ENCODE peak calls at places on chromosomes 6 and 20, in four cellular contexts. One of them, this sample, is unnamed.

GRCh38 chr20:19895761-19896160 is 121.4 kb upstream of the NAA20 start:
- DNase-seq in stimulated activated CD8-positive, alpha-beta memory T cell treated with anti-CD3 and anti-CD28 coated beads, Interleukin-2, amount 100 ng/mL, for 1 hour: no peak
- DNase-seq in NCI-H460: no peak
- DNase-seq in HFFc6: no peak
- DNase-seq in this sample: no peak

GRCh38 chr6:108660251-108660650 is 99.5 kb downstream of the FOXO3 start:
- DNase-seq in NCI-H460: no peak
- DNase-seq in stimulated activated CD8-positive, alpha-beta memory T cell treated with anti-CD3 and anti-CD28 coated beads, Interleukin-2, amount 100 ng/mL, for 1 hour: no peak
- DNase-seq in HFFc6: no peak
- DNase-seq in this sample: no peak

GRCh38 chr6:6749791-6750434 is 161.4 kb downstream of the LY86 start:
- DNase-seq in NCI-H460: peak
- DNase-seq in HFFc6: peak
- DNase-seq in stimulated activated CD8-positive, alpha-beta memory T cell treated with anti-CD3 and anti-CD28 coated beads, Interleukin-2, amount 100 ng/mL, for 1 hour: no peak
- DNase-seq in this sample: no peak

GRCh38 chr20:51739722-51740249 is 28.4 kb downstream of the ATP9A start:
- DNase-seq in HFFc6: no peak
- DNase-seq in stimulated activated CD8-positive, alpha-beta memory T cell treated with anti-CD3 and anti-CD28 coated beads, Interleukin-2, amount 100 ng/mL, for 1 hour: no peak
- DNase-seq in NCI-H460: no peak
- DNase-seq in this sample: no peak

GRCh38 chr20:32382102-32382950 is 24.2 kb downstream of the ASXL1 start:
- DNase-seq in NCI-H460: no peak
- DNase-seq in HFFc6: no peak
- DNase-seq in stimulated activated CD8-positive, alpha-beta memory T cell treated with anti-CD3 and anti-CD28 coated beads, Interleukin-2, amount 100 ng/mL, for 1 hour: no peak
- DNase-seq in this sample: no peak

GRCh38 chr6:16136086-16136485 is 7.2 kb downstream of the MYLIP start:
- DNase-seq in HFFc6: no peak
- DNase-seq in NCI-H460: no peak
- DNase-seq in stimulated activated CD8-positive, alpha-beta memory T cell treated with anti-CD3 and anti-CD28 coated beads, Interleukin-2, amount 100 ng/mL, for 1 hour: no peak
- DNase-seq in this sample: no peak

GRCh38 chr20:16701296-16701695 is 28.5 kb upstream of the SNRPB2 start:
- DNase-seq in NCI-H460: peak
- DNase-seq in stimulated activated CD8-positive, alpha-beta memory T cell treated with anti-CD3 and anti-CD28 coated beads, Interleukin-2, amount 100 ng/mL, for 1 hour: no peak
- DNase-seq in HFFc6: no peak
- DNase-seq in this sample: no peak

GRCh38 chr6:135209803-135210202 is 28.7 kb downstream of the MYB start:
- DNase-seq in stimulated activated CD8-positive, alpha-beta memory T cell treated with anti-CD3 and anti-CD28 coated beads, Interleukin-2, amount 100 ng/mL, for 1 hour: no peak
- DNase-seq in HFFc6: no peak
- DNase-seq in NCI-H460: no peak
- DNase-seq in this sample: no peak

GRCh38 chr6:30813623-30814136 is 69.3 kb upstream of the IER3 start:
- DNase-seq in stimulated activated CD8-positive, alpha-beta memory T cell treated with anti-CD3 and anti-CD28 coated beads, Interleukin-2, amount 100 ng/mL, for 1 hour: no peak
- DNase-seq in NCI-H460: no peak
- DNase-seq in HFFc6: no peak
- DNase-seq in this sample: no peak

GRCh38 chr20:41174782-41175181 is 37.4 kb downstream of the PLCG1 start:
- DNase-seq in stimulated activated CD8-positive, alpha-beta memory T cell treated with anti-CD3 and anti-CD28 coated beads, Interleukin-2, amount 100 ng/mL, for 1 hour: no peak
- DNase-seq in NCI-H460: no peak
- DNase-seq in HFFc6: no peak
- DNase-seq in this sample: no peak

GRCh38 chr20:25525857-25526256 is 59.5 kb downstream of the NINL start:
- DNase-seq in HFFc6: peak
- DNase-seq in stimulated activated CD8-positive, alpha-beta memory T cell treated with anti-CD3 and anti-CD28 coated beads, Interleukin-2, amount 100 ng/mL, for 1 hour: no peak
- DNase-seq in NCI-H460: no peak
- DNase-seq in this sample: no peak

GRCh38 chr6:35063701-35064507 is 77.2 kb downstream of the TCP11 start:
- DNase-seq in HFFc6: no peak
- DNase-seq in stimulated activated CD8-positive, alpha-beta memory T cell treated with anti-CD3 and anti-CD28 coated beads, Interleukin-2, amount 100 ng/mL, for 1 hour: no peak
- DNase-seq in NCI-H460: no peak
- DNase-seq in this sample: no peak

GRCh38 chr20:41037172-41037571 is 8.6 kb downstream of the TOP1 start:
- DNase-seq in HFFc6: no peak
- DNase-seq in stimulated activated CD8-positive, alpha-beta memory T cell treated with anti-CD3 and anti-CD28 coated beads, Interleukin-2, amount 100 ng/mL, for 1 hour: no peak
- DNase-seq in NCI-H460: no peak
- DNase-seq in this sample: no peak

GRCh38 chr6:168650686-168651085 is 209.7 kb downstream of the SMOC2 start:
- DNase-seq in HFFc6: no peak
- DNase-seq in NCI-H460: no peak
- DNase-seq in stimulated activated CD8-positive, alpha-beta memory T cell treated with anti-CD3 and anti-CD28 coated beads, Interleukin-2, amount 100 ng/mL, for 1 hour: no peak
- DNase-seq in this sample: no peak

GRCh38 chr20:57657537-57658446 is 37.6 kb upstream of the ZBP1 start:
- DNase-seq in NCI-H460: no peak
- DNase-seq in stimulated activated CD8-positive, alpha-beta memory T cell treated with anti-CD3 and anti-CD28 coated beads, Interleukin-2, amount 100 ng/mL, for 1 hour: no peak
- DNase-seq in HFFc6: no peak
- DNase-seq in this sample: no peak

GRCh38 chr20:34583524-34583923 is 25.0 kb downstream of the MAP1LC3A start:
- DNase-seq in NCI-H460: no peak
- DNase-seq in stimulated activated CD8-positive, alpha-beta memory T cell treated with anti-CD3 and anti-CD28 coated beads, Interleukin-2, amount 100 ng/mL, for 1 hour: no peak
- DNase-seq in HFFc6: no peak
- DNase-seq in this sample: no peak

GRCh38 chr6:159727717-159728440 is 573 bp downstream of the WTAP start:
- DNase-seq in stimulated activated CD8-positive, alpha-beta memory T cell treated with anti-CD3 and anti-CD28 coated beads, Interleukin-2, amount 100 ng/mL, for 1 hour: no peak
- DNase-seq in NCI-H460: no peak
- DNase-seq in HFFc6: peak
- DNase-seq in this sample: no peak

GRCh38 chr6:32153252-32153834 is 598 bp upstream of the PPT2 start:
- DNase-seq in NCI-H460: peak
- DNase-seq in HFFc6: no peak
- DNase-seq in stimulated activated CD8-positive, alpha-beta memory T cell treated with anti-CD3 and anti-CD28 coated beads, Interleukin-2, amount 100 ng/mL, for 1 hour: no peak
- DNase-seq in this sample: peak

GRCh38 chr6:12848969-12849368 is 132.4 kb downstream of the PHACTR1 start:
- DNase-seq in stimulated activated CD8-positive, alpha-beta memory T cell treated with anti-CD3 and anti-CD28 coated beads, Interleukin-2, amount 100 ng/mL, for 1 hour: no peak
- DNase-seq in NCI-H460: no peak
- DNase-seq in HFFc6: no peak
- DNase-seq in this sample: no peak

GRCh38 chr6:26034901-26035300 is 52.3 kb upstream of the HFE start:
- DNase-seq in NCI-H460: no peak
- DNase-seq in stimulated activated CD8-positive, alpha-beta memory T cell treated with anti-CD3 and anti-CD28 coated beads, Interleukin-2, amount 100 ng/mL, for 1 hour: no peak
- DNase-seq in HFFc6: no peak
- DNase-seq in this sample: no peak

GRCh38 chr6:81842254-81842653 is 89.8 kb upstream of the TENT5A start:
- DNase-seq in HFFc6: no peak
- DNase-seq in stimulated activated CD8-positive, alpha-beta memory T cell treated with anti-CD3 and anti-CD28 coated beads, Interleukin-2, amount 100 ng/mL, for 1 hour: no peak
- DNase-seq in NCI-H460: no peak
- DNase-seq in this sample: no peak

GRCh38 chr6:118372413-118372812 is 175.7 kb upstream of the PLN start:
- DNase-seq in NCI-H460: no peak
- DNase-seq in HFFc6: no peak
- DNase-seq in stimulated activated CD8-positive, alpha-beta memory T cell treated with anti-CD3 and anti-CD28 coated beads, Interleukin-2, amount 100 ng/mL, for 1 hour: no peak
- DNase-seq in this sample: no peak

GRCh38 chr6:141426400-141426980 is 706.2 kb upstream of the GJE1 start:
- DNase-seq in stimulated activated CD8-positive, alpha-beta memory T cell treated with anti-CD3 and anti-CD28 coated beads, Interleukin-2, amount 100 ng/mL, for 1 hour: no peak
- DNase-seq in HFFc6: no peak
- DNase-seq in NCI-H460: no peak
- DNase-seq in this sample: no peak

GRCh38 chr6:74642101-74642500 is 563.8 kb downstream of the COL12A1 start:
- DNase-seq in stimulated activated CD8-positive, alpha-beta memory T cell treated with anti-CD3 and anti-CD28 coated beads, Interleukin-2, amount 100 ng/mL, for 1 hour: no peak
- DNase-seq in HFFc6: no peak
- DNase-seq in NCI-H460: no peak
- DNase-seq in this sample: no peak

GRCh38 chr6:24940311-24940917 is 4.7 kb upstream of the RIPOR2 start:
- DNase-seq in NCI-H460: no peak
- DNase-seq in stimulated activated CD8-positive, alpha-beta memory T cell treated with anti-CD3 and anti-CD28 coated beads, Interleukin-2, amount 100 ng/mL, for 1 hour: no peak
- DNase-seq in HFFc6: no peak
- DNase-seq in this sample: no peak

GRCh38 chr6:130743175-130743574 is 84.0 kb upstream of the SMLR1 start:
- DNase-seq in stimulated activated CD8-positive, alpha-beta memory T cell treated with anti-CD3 and anti-CD28 coated beads, Interleukin-2, amount 100 ng/mL, for 1 hour: no peak
- DNase-seq in HFFc6: no peak
- DNase-seq in NCI-H460: no peak
- DNase-seq in this sample: no peak

GRCh38 chr6:163926642-163927041 is 512.1 kb downstream of the QKI start:
- DNase-seq in NCI-H460: no peak
- DNase-seq in stimulated activated CD8-positive, alpha-beta memory T cell treated with anti-CD3 and anti-CD28 coated beads, Interleukin-2, amount 100 ng/mL, for 1 hour: no peak
- DNase-seq in HFFc6: no peak
- DNase-seq in this sample: no peak

GRCh38 chr6:12791371-12791770 is 74.8 kb downstream of the PHACTR1 start:
- DNase-seq in HFFc6: no peak
- DNase-seq in NCI-H460: no peak
- DNase-seq in stimulated activated CD8-positive, alpha-beta memory T cell treated with anti-CD3 and anti-CD28 coated beads, Interleukin-2, amount 100 ng/mL, for 1 hour: no peak
- DNase-seq in this sample: no peak